ENCODE peak calls at places on chromosomes 12 and 14, in eight cellular contexts. L, V, P, I, G, N, S and Q are unnamed samples.

GRCh38 chr14:88270781-88271180 is 52.3 kb downstream of the KCNK10 start:
- DNase-seq in L (no peak), V (no peak), P (peak; percentile 93), I (no peak), G (no peak), N (no peak), S (no peak), Q (no peak)

GRCh38 chr14:69170848-69171247 is 17.9 kb upstream of the DCAF5 start:
- DNase-seq in L (no peak), V (no peak), P (no peak), I (no peak), G (no peak), N (no peak), S (no peak), Q (no peak)

GRCh38 chr14:59438148-59438766 is 26.9 kb downstream of the GPR135 start:
- DNase-seq in L (no peak), V (no peak), P (no peak), I (no peak), G (no peak), N (no peak), S (no peak), Q (no peak)

GRCh38 chr12:12172106-12172511 is 94.7 kb downstream of the LRP6 start:
- DNase-seq in L (peak; percentile 75), V (no peak), P (no peak), I (no peak), G (peak; percentile 81), N (no peak), S (no peak), Q (no peak)

GRCh38 chr14:68741839-68742470 is 50.9 kb downstream of the ZFP36L1 start:
- DNase-seq in L (no peak), V (no peak), P (no peak), I (no peak), G (peak; percentile 86), N (no peak), S (no peak), Q (no peak)

GRCh38 chr12:94725375-94726168 is 75.2 kb upstream of the TMCC3 start:
- DNase-seq in L (no peak), V (no peak), P (no peak), I (no peak), G (peak; percentile 56), N (no peak), S (no peak), Q (no peak)

GRCh38 chr14:24679248-24680085 is 45.5 kb upstream of the GZMB start:
- DNase-seq in L (peak; percentile 25), V (no peak), P (no peak), I (no peak), G (no peak), N (no peak), S (no peak), Q (no peak)

GRCh38 chr14:66884149-66884548 is 305.1 kb upstream of the GARIN2 start:
- DNase-seq in L (no peak), V (no peak), P (no peak), I (no peak), G (no peak), N (no peak), S (no peak), Q (no peak)

GRCh38 chr12:52228366-52228765 is 4.7 kb upstream of the KRT7 start:
- DNase-seq in L (no peak), V (no peak), P (no peak), I (no peak), G (no peak), N (no peak), S (no peak), Q (no peak)

GRCh38 chr12:12403264-12404248 is 46.7 kb downstream of the BORCS5 start:
- DNase-seq in L (no peak), V (no peak), P (no peak), I (no peak), G (no peak), N (no peak), S (no peak), Q (no peak)

GRCh38 chr12:46556105-46556559 is 183.6 kb upstream of the SLC38A2 start:
- DNase-seq in L (no peak), V (no peak), P (no peak), I (no peak), G (no peak), N (no peak), S (no peak), Q (no peak)

GRCh38 chr12:19449814-19450213 is 10.5 kb downstream of the AEBP2 start:
- DNase-seq in L (no peak), V (no peak), P (no peak), I (no peak), G (no peak), N (no peak), S (no peak), Q (no peak)

DNA sequence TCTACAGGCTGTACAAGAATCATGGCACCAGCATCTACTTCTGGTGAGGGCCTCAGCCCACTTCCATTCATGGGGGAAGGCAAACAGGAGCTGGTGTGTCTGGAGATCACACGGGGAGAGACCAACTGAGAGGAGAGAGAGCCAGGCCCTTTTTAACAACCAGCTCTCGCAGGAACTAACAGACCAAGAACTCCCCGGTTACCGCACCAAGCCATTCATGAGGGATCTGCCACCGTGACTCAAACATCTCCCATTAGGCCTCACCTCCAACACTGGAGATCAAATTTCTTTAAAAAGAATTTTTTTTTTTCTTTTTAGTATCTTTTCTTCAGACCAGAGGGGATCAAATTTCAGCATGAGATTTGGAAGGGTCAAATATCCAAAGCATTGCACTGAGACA is 16.7 kb upstream of the AQP2 start:
- DNase-seq in L (no peak), V (no peak), P (no peak), I (no peak), G (no peak), N (no peak), S (no peak), Q (no peak)
- TF ChIP-seq CTCF in L (no peak), V (no peak), P (no peak), I (no peak), G (no peak), N (no peak), S (no peak), Q (no peak)

GRCh38 chr12:113825705-113826104 is 140.4 kb downstream of the RBM19 start:
- DNase-seq in L (no peak), V (no peak), P (no peak), I (no peak), G (no peak), N (no peak), S (no peak), Q (no peak)
- TF ChIP-seq CTCF in L (no peak), V (no peak), P (no peak), I (no peak), G (no peak), N (no peak), S (no peak), Q (no peak)

DNA sequence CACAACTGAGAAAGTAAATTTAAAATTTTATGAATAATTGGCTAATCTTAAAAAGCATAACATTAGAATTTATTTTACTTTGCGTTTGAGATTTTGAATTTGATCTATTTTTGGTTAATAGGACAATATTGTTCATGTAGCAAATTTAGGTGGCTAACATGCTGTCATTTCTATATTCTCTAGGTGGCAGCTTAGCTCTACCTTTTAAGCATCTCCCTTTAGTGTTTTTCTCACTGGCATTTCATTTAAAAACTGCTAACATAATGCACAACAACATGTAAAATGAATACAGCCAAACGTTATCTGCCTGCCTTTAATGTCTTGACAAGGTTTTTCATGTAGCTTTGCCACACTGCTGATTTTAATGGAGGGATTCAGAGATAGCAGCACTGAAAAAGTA is 272.3 kb upstream of the FBXO33 start:
- DNase-seq in L (no peak), V (no peak), P (no peak), I (no peak), G (peak; percentile 7), N (no peak), S (no peak), Q (no peak)
- TF ChIP-seq CTCF in L (no peak), V (no peak), P (no peak), I (no peak), G (peak; percentile 10), N (no peak), S (no peak), Q (no peak)

DNA sequence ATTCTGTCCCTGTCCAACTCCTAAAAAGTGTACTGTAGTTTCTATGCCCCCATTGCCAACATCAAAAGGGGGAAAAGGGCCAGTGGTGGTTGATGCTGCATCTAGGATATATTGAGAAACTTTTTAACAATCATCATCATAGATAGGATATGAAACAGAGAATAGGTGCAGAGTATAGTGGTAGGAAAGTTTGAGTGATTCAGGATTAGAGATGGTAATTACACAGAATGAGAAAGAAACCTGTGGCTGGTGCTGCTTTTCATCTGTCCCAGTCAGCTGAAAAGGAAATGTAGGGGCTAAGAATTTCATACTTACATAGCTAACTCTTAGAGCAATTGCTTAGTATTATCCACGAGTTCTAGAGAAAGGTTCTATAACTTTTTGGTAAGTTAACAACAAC is 67.6 kb downstream of the GTF2A1 start:
- DNase-seq in L (peak; percentile 38), V (no peak), P (no peak), I (no peak), G (no peak), N (no peak), S (no peak), Q (no peak)
- TF ChIP-seq CTCF in L (no peak), V (no peak), P (no peak), I (no peak), G (no peak), N (no peak), S (no peak), Q (no peak)

GRCh38 chr12:96400631-96401060 is 407 bp upstream of the CDK17 start:
- DNase-seq in L (no peak), V (no peak), P (no peak), I (no peak), G (no peak), N (no peak), S (no peak), Q (no peak)

GRCh38 chr12:96402061-96402460 is 1.8 kb upstream of the CDK17 start:
- DNase-seq in L (no peak), V (no peak), P (no peak), I (no peak), G (no peak), N (no peak), S (no peak), Q (no peak)

GRCh38 chr12:96399919-96400630 is at the start of gene CDK17:
- DNase-seq in L (peak; percentile 90), V (peak; percentile 79), P (peak; percentile 91), I (peak; percentile 87), G (peak; percentile 92), N (peak; percentile 78), S (peak; percentile 54), Q (peak; percentile 86)

GRCh38 chr12:96399081-96399918 is 939 bp downstream of the CDK17 start:
- DNase-seq in L (peak; percentile 81), V (peak; percentile 60), P (peak; percentile 84), I (peak; percentile 80), G (peak; percentile 84), N (peak; percentile 85), S (peak; percentile 48), Q (peak; percentile 73)

GRCh38 chr12:96401061-96401871 is 1.0 kb upstream of the CDK17 start:
- DNase-seq in L (peak; percentile 57), V (peak; percentile 18), P (no peak), I (no peak), G (peak; percentile 83), N (peak; percentile 21), S (no peak), Q (no peak)
- TF ChIP-seq CTCF in L (peak; percentile 81), V (peak; percentile 78), P (peak; percentile 32), I (peak; percentile 46), G (peak; percentile 31), N (no peak), S (no peak), Q (peak; percentile 65)